ENCODE peak calls at places on chromosomes 6 and 20, in nine cellular contexts. One of them, this sample, is unnamed.

GRCh38 chr6:36340671-36341454 is 4.2 kb upstream of the BNIP5 start:
- DNase-seq in activated T-cell treated with anti-CD3 and anti-CD28 coated beads, Interleukin-2, amount 50 U/mL, for 48 hours: peak; percentile 83
- DNase-seq in AG09309: no peak
- DNase-seq in Right ventricle myocardium superior: peak; percentile 90
- DNase-seq in stimulated activated CD4-positive, alpha-beta T cell treated with anti-CD3 and anti-CD28 coated beads, Interleukin-2, amount 100 ng/mL, for 48 hours: peak; percentile 80
- DNase-seq in spleen: peak; percentile 94
- DNase-seq in amniotic stem cell: peak; percentile 3
- DNase-seq in GDM1: peak; percentile 18
- DNase-seq in SK-N-SH: peak; percentile 82
- DNase-seq in this sample: peak; percentile 87

GRCh38 chr6:160217073-160217472 is 41.5 kb downstream of the SLC22A2 start:
- DNase-seq in activated T-cell treated with anti-CD3 and anti-CD28 coated beads, Interleukin-2, amount 50 U/mL, for 48 hours: no peak
- DNase-seq in AG09309: no peak
- DNase-seq in Right ventricle myocardium superior: no peak
- DNase-seq in stimulated activated CD4-positive, alpha-beta T cell treated with anti-CD3 and anti-CD28 coated beads, Interleukin-2, amount 100 ng/mL, for 48 hours: no peak
- DNase-seq in spleen: no peak
- DNase-seq in amniotic stem cell: no peak
- DNase-seq in GDM1: no peak
- DNase-seq in SK-N-SH: no peak
- DNase-seq in this sample: no peak

GRCh38 chr6:36071281-36071680 is 43.7 kb downstream of the MAPK14 start:
- DNase-seq in activated T-cell treated with anti-CD3 and anti-CD28 coated beads, Interleukin-2, amount 50 U/mL, for 48 hours: no peak
- DNase-seq in AG09309: no peak
- DNase-seq in Right ventricle myocardium superior: no peak
- DNase-seq in stimulated activated CD4-positive, alpha-beta T cell treated with anti-CD3 and anti-CD28 coated beads, Interleukin-2, amount 100 ng/mL, for 48 hours: no peak
- DNase-seq in spleen: no peak
- DNase-seq in amniotic stem cell: no peak
- DNase-seq in GDM1: no peak
- DNase-seq in SK-N-SH: no peak
- DNase-seq in this sample: no peak

GRCh38 chr6:53673138-53673801 is 7.7 kb upstream of the KLHL31 start:
- DNase-seq in activated T-cell treated with anti-CD3 and anti-CD28 coated beads, Interleukin-2, amount 50 U/mL, for 48 hours: no peak
- DNase-seq in AG09309: no peak
- DNase-seq in Right ventricle myocardium superior: no peak
- DNase-seq in stimulated activated CD4-positive, alpha-beta T cell treated with anti-CD3 and anti-CD28 coated beads, Interleukin-2, amount 100 ng/mL, for 48 hours: no peak
- DNase-seq in spleen: no peak
- DNase-seq in amniotic stem cell: peak; percentile 26
- DNase-seq in GDM1: no peak
- DNase-seq in SK-N-SH: no peak
- DNase-seq in this sample: no peak

GRCh38 chr6:79430913-79431312 is 106.3 kb downstream of the LCA5 start:
- DNase-seq in activated T-cell treated with anti-CD3 and anti-CD28 coated beads, Interleukin-2, amount 50 U/mL, for 48 hours: no peak
- DNase-seq in AG09309: no peak
- DNase-seq in Right ventricle myocardium superior: no peak
- DNase-seq in stimulated activated CD4-positive, alpha-beta T cell treated with anti-CD3 and anti-CD28 coated beads, Interleukin-2, amount 100 ng/mL, for 48 hours: no peak
- DNase-seq in spleen: no peak
- DNase-seq in amniotic stem cell: no peak
- DNase-seq in GDM1: no peak
- DNase-seq in SK-N-SH: no peak
- DNase-seq in this sample: no peak

GRCh38 chr20:3209023-3209945 is at the start of gene ITPA:
- DNase-seq in activated T-cell treated with anti-CD3 and anti-CD28 coated beads, Interleukin-2, amount 50 U/mL, for 48 hours: peak; percentile 76
- DNase-seq in AG09309: no peak
- DNase-seq in Right ventricle myocardium superior: peak; percentile 72
- DNase-seq in stimulated activated CD4-positive, alpha-beta T cell treated with anti-CD3 and anti-CD28 coated beads, Interleukin-2, amount 100 ng/mL, for 48 hours: peak; percentile 56
- DNase-seq in spleen: peak; percentile 89
- DNase-seq in amniotic stem cell: no peak
- DNase-seq in GDM1: peak; percentile 32
- DNase-seq in SK-N-SH: peak; percentile 89
- DNase-seq in this sample: peak; percentile 75

GRCh38 chr6:23445157-23445710 is 680.8 kb upstream of the NRSN1 start:
- DNase-seq in activated T-cell treated with anti-CD3 and anti-CD28 coated beads, Interleukin-2, amount 50 U/mL, for 48 hours: no peak
- DNase-seq in AG09309: no peak
- DNase-seq in Right ventricle myocardium superior: peak; percentile 31
- DNase-seq in stimulated activated CD4-positive, alpha-beta T cell treated with anti-CD3 and anti-CD28 coated beads, Interleukin-2, amount 100 ng/mL, for 48 hours: no peak
- DNase-seq in spleen: no peak
- DNase-seq in amniotic stem cell: no peak
- DNase-seq in GDM1: no peak
- DNase-seq in SK-N-SH: no peak
- DNase-seq in this sample: no peak

GRCh38 chr20:30168800-30169138 is 1088.7 kb upstream of the DEFB115 start:
- DNase-seq in activated T-cell treated with anti-CD3 and anti-CD28 coated beads, Interleukin-2, amount 50 U/mL, for 48 hours: no peak
- DNase-seq in AG09309: no peak
- DNase-seq in Right ventricle myocardium superior: no peak
- DNase-seq in stimulated activated CD4-positive, alpha-beta T cell treated with anti-CD3 and anti-CD28 coated beads, Interleukin-2, amount 100 ng/mL, for 48 hours: no peak
- DNase-seq in spleen: peak; percentile 53
- DNase-seq in amniotic stem cell: no peak
- DNase-seq in GDM1: no peak
- DNase-seq in SK-N-SH: peak; percentile 14
- DNase-seq in this sample: no peak

GRCh38 chr6:157281570-157281969 is 41.7 kb downstream of the TMEM242 start:
- DNase-seq in activated T-cell treated with anti-CD3 and anti-CD28 coated beads, Interleukin-2, amount 50 U/mL, for 48 hours: no peak
- DNase-seq in AG09309: no peak
- DNase-seq in Right ventricle myocardium superior: no peak
- DNase-seq in stimulated activated CD4-positive, alpha-beta T cell treated with anti-CD3 and anti-CD28 coated beads, Interleukin-2, amount 100 ng/mL, for 48 hours: peak; percentile 7
- DNase-seq in spleen: no peak
- DNase-seq in amniotic stem cell: no peak
- DNase-seq in GDM1: no peak
- DNase-seq in SK-N-SH: peak; percentile 50
- DNase-seq in this sample: no peak

GRCh38 chr6:167963589-167964057 is 33.8 kb upstream of the KIF25 start:
- DNase-seq in activated T-cell treated with anti-CD3 and anti-CD28 coated beads, Interleukin-2, amount 50 U/mL, for 48 hours: no peak
- DNase-seq in AG09309: no peak
- DNase-seq in Right ventricle myocardium superior: no peak
- DNase-seq in stimulated activated CD4-positive, alpha-beta T cell treated with anti-CD3 and anti-CD28 coated beads, Interleukin-2, amount 100 ng/mL, for 48 hours: no peak
- DNase-seq in spleen: no peak
- DNase-seq in amniotic stem cell: no peak
- DNase-seq in GDM1: no peak
- DNase-seq in SK-N-SH: no peak
- DNase-seq in this sample: no peak

GRCh38 chr20:22924949-22925612 is 110.0 kb upstream of the SSTR4 start:
- DNase-seq in activated T-cell treated with anti-CD3 and anti-CD28 coated beads, Interleukin-2, amount 50 U/mL, for 48 hours: no peak
- DNase-seq in AG09309: no peak
- DNase-seq in Right ventricle myocardium superior: no peak
- DNase-seq in stimulated activated CD4-positive, alpha-beta T cell treated with anti-CD3 and anti-CD28 coated beads, Interleukin-2, amount 100 ng/mL, for 48 hours: no peak
- DNase-seq in spleen: no peak
- DNase-seq in amniotic stem cell: no peak
- DNase-seq in GDM1: no peak
- DNase-seq in SK-N-SH: no peak
- DNase-seq in this sample: no peak

GRCh38 chr6:84643778-84644177 is 120.6 kb downstream of the TBX18 start:
- DNase-seq in activated T-cell treated with anti-CD3 and anti-CD28 coated beads, Interleukin-2, amount 50 U/mL, for 48 hours: no peak
- DNase-seq in AG09309: no peak
- DNase-seq in Right ventricle myocardium superior: no peak
- DNase-seq in stimulated activated CD4-positive, alpha-beta T cell treated with anti-CD3 and anti-CD28 coated beads, Interleukin-2, amount 100 ng/mL, for 48 hours: no peak
- DNase-seq in spleen: no peak
- DNase-seq in amniotic stem cell: no peak
- DNase-seq in GDM1: no peak
- DNase-seq in SK-N-SH: no peak
- DNase-seq in this sample: no peak

This sample was measured in glutamatergic neuron.